ENCODE peak calls at places on chromosomes 1 and 21, in eight cellular contexts. Q is BE2C, A is AG09309, X is uterus, M is RWPE1, N is AG04450, L is BJ, K is tibial nerve. J is an unnamed sample.

GRCh38 chr1:36523850-36524249 is 41.1 kb upstream of the CSF3R start:
- DNase-seq in A (no peak), L (no peak), K (no peak), Q (no peak), X (no peak), M (no peak), N (no peak), J (no peak)

GRCh38 chr21:46250146-46250725 is 21.7 kb upstream of the LSS start:
- DNase-seq in A (no peak), N (no peak), M (no peak), L (no peak), K (no peak), Q (no peak), X (no peak), J (no peak)

GRCh38 chr1:89633103-89633744 is at the start of gene LRRC8C:
- DNase-seq in M (peak), X (peak), L (no peak), N (no peak), A (no peak), Q (peak), K (no peak), J (peak)

GRCh38 chr1:51329443-51330325 is 678 bp downstream of the TTC39A start:
- DNase-seq in N (no peak), L (no peak), A (no peak), Q (no peak), M (no peak), K (no peak), X (no peak), J (no peak)

GRCh38 chr1:217186664-217187063 is 444.2 kb downstream of the GPATCH2 start:
- DNase-seq in N (no peak), A (no peak), M (no peak), L (no peak), X (no peak), Q (no peak), K (no peak), J (no peak)

GRCh38 chr1:31299365-31299764 is 2.5 kb downstream of the ZCCHC17 start:
- DNase-seq in N (no peak), Q (no peak), K (no peak), L (no peak), X (no peak), M (peak), A (no peak), J (no peak)

GRCh38 chr1:229452956-229453801 is 19.3 kb upstream of the ACTA1 start:
- DNase-seq in M (no peak), Q (no peak), L (no peak), A (no peak), X (no peak), K (no peak), N (no peak), J (no peak)

GRCh38 chr1:208189183-208189582 is 55.0 kb downstream of the PLXNA2 start:
- DNase-seq in X (no peak), N (no peak), A (no peak), Q (peak), L (no peak), K (no peak), M (no peak), J (no peak)

GRCh38 chr1:238254935-238255334 is 364.2 kb upstream of the ZP4 start:
- DNase-seq in L (no peak), A (no peak), N (no peak), X (no peak), M (no peak), Q (no peak), K (no peak), J (no peak)

GRCh38 chr1:84621553-84621952 is 47.3 kb upstream of the CTBS start:
- DNase-seq in M (no peak), Q (no peak), A (no peak), L (no peak), N (no peak), X (no peak), K (no peak), J (no peak)

GRCh38 chr1:6241887-6242740 is 1.9 kb upstream of the HES3 start:
- DNase-seq in X (no peak), L (no peak), A (no peak), K (no peak), Q (no peak), N (no peak), M (no peak), J (peak)

GRCh38 chr1:116001739-116002487 is 25.6 kb downstream of the SLC22A15 start:
- DNase-seq in Q (no peak), M (no peak), N (no peak), L (no peak), A (no peak), X (no peak), K (no peak), J (no peak)

GRCh38 chr1:114181356-114181755 is 27.7 kb upstream of the SYT6 start:
- DNase-seq in M (no peak), Q (no peak), L (no peak), X (no peak), A (no peak), K (no peak), N (no peak), J (no peak)

GRCh38 chr1:109762821-109763645 is 690 bp downstream of the EPS8L3 start:
- DNase-seq in N (peak), X (peak), M (peak), K (no peak), L (no peak), Q (peak), A (peak), J (no peak)

GRCh38 chr21:42641311-42642218 is 11.9 kb upstream of the PDE9A start:
- DNase-seq in X (no peak), Q (no peak), K (no peak), M (no peak), A (no peak), L (no peak), N (no peak), J (no peak)

GRCh38 chr21:44360174-44360573 is 6.8 kb downstream of the TRPM2 start:
- DNase-seq in N (no peak), X (no peak), M (no peak), A (no peak), L (no peak), Q (no peak), K (no peak), J (no peak)

DNA sequence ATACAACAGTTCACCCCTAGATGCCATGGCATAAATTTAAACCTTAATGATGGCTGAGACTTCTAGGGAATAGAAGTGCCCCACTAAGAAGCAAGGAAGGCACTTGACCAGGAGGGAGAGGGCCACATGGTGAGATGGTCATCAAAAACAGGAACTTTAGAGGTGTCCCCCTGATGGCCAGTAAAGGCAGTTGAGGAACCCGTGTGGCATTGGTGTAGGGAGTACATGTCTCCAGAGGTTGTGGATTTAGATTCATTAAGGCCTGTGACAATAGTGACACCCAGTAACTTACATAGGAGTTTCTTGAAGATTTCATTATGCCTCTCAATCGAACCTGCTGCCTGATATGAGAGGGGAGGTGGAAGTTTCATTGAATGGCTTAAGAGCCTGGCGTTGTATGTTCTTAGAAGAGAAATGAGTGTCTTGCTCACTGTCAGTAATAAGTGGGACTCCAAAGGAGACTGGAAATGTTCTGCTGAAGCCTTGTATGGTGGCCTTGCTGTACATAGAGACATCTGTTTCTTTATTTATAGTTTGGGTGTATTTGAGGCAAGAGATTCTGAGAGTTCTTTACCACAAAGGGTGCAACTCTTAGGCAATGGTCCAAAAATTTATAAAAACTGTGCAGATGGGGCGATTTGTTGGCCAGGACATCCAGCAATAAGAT is 27.9 kb downstream of the EDARADD start:
- DNase-seq in N (no peak), K (no peak), M (no peak), A (no peak), L (no peak), X (no peak), Q (no peak), J (no peak)
- TF ChIP-seq CTCF in N (no peak), K (no peak), M (no peak), A (no peak), L (no peak), X (no peak), Q (no peak), J (no peak)

GRCh38 chr1:151867785-151868403 is 14.4 kb upstream of the THEM5 start:
- DNase-seq in A (peak), X (no peak), Q (no peak), K (no peak), N (no peak), M (peak), L (no peak), J (no peak)
- TF ChIP-seq CTCF in A (no peak), X (no peak), Q (no peak), K (no peak), N (no peak), M (no peak), L (no peak), J (no peak)

GRCh38 chr1:222767152-222767571 is 30.2 kb downstream of the FAM177B start:
- DNase-seq in M (no peak), K (no peak), N (no peak), L (no peak), Q (no peak), A (no peak), X (no peak), J (no peak)

GRCh38 chr1:222768592-222768991 is 31.6 kb downstream of the FAM177B start:
- DNase-seq in M (no peak), A (no peak), X (no peak), N (no peak), L (no peak), K (no peak), Q (no peak), J (no peak)

GRCh38 chr1:222769968-222770620 is 33.1 kb downstream of the FAM177B start:
- DNase-seq in M (no peak), Q (no peak), X (no peak), L (no peak), K (no peak), N (no peak), A (no peak), J (no peak)

DNA sequence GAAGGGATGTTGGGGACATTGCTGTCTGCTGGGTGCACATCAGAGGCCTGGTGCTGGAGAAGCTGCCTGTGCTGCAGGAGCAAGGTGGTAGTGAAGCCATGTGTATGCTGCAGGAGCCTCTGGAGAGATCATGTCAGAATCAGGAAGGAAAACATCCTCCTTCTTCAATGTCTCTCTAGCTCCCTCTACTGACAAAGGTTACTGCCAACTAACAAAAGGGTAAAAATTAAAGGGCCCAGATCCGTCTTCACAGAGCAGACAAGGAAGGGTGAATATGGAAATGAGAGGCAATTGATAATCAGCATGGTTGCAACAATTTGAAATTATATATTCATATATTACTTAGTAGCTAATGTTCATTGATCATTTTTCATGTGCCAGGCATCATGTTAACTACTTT is 32.2 kb downstream of the FAM177B start:
- DNase-seq in L (no peak), Q (no peak), A (no peak), N (no peak), M (no peak), X (no peak), K (no peak), J (no peak)
- TF ChIP-seq CTCF in L (no peak), Q (peak), A (peak), N (no peak), M (no peak), X (no peak), K (no peak), J (no peak)

GRCh38 chr1:178224358-178224757 is 130.5 kb downstream of the RASAL2 start:
- DNase-seq in K (no peak), A (no peak), M (no peak), Q (no peak), N (no peak), L (no peak), X (no peak), J (no peak)
- TF ChIP-seq CTCF in K (no peak), A (no peak), M (no peak), Q (no peak), N (no peak), L (no peak), X (no peak), J (no peak)

J was measured in nephron progenitor cell.